ENCODE peak calls at places on chromosome 18, in ten cellular contexts. One of them, this sample, is unnamed.

GRCh38 chr18:3625717-3626091 is 175.7 kb downstream of the TGIF1 start:
- DNase-seq in upper lobe of left lung: no peak
- DNase-seq in adrenal gland: no peak
- DNase-seq in suprapubic skin: no peak
- DNase-seq in tibial nerve: no peak
- DNase-seq in HCT116: no peak
- DNase-seq in ovary: no peak
- DNase-seq in stomach: no peak
- DNase-seq in right lobe of liver: no peak
- DNase-seq in uterus: no peak
- DNase-seq in this sample: no peak

GRCh38 chr18:13217466-13217961 is 1.0 kb upstream of the LDLRAD4 start:
- DNase-seq in upper lobe of left lung: peak
- DNase-seq in adrenal gland: peak
- DNase-seq in suprapubic skin: peak
- DNase-seq in tibial nerve: no peak
- DNase-seq in HCT116: no peak
- DNase-seq in ovary: peak
- DNase-seq in stomach: peak
- DNase-seq in right lobe of liver: peak
- DNase-seq in uterus: peak
- DNase-seq in this sample: peak

GRCh38 chr18:8794133-8794986 is 89.0 kb downstream of the MTCL1 start:
- DNase-seq in upper lobe of left lung: no peak
- DNase-seq in adrenal gland: no peak
- DNase-seq in suprapubic skin: no peak
- DNase-seq in tibial nerve: no peak
- DNase-seq in HCT116: peak
- DNase-seq in ovary: no peak
- DNase-seq in stomach: no peak
- DNase-seq in right lobe of liver: no peak
- DNase-seq in uterus: no peak
- DNase-seq in this sample: no peak

GRCh38 chr18:47036298-47036874 is 965 bp upstream of the ELOA2 start:
- DNase-seq in upper lobe of left lung: no peak
- DNase-seq in adrenal gland: peak
- DNase-seq in suprapubic skin: no peak
- DNase-seq in tibial nerve: no peak
- DNase-seq in HCT116: peak
- DNase-seq in ovary: no peak
- DNase-seq in stomach: no peak
- DNase-seq in right lobe of liver: no peak
- DNase-seq in uterus: no peak
- DNase-seq in this sample: no peak

GRCh38 chr18:63785031-63785430 is 9.8 kb downstream of the SERPINB7 start:
- DNase-seq in upper lobe of left lung: no peak
- DNase-seq in adrenal gland: no peak
- DNase-seq in suprapubic skin: no peak
- DNase-seq in tibial nerve: no peak
- DNase-seq in HCT116: no peak
- DNase-seq in ovary: no peak
- DNase-seq in stomach: no peak
- DNase-seq in right lobe of liver: no peak
- DNase-seq in uterus: no peak
- DNase-seq in this sample: no peak

GRCh38 chr18:12604445-12605007 is 53.4 kb downstream of the SPIRE1 start:
- DNase-seq in upper lobe of left lung: no peak
- DNase-seq in adrenal gland: no peak
- DNase-seq in suprapubic skin: no peak
- DNase-seq in tibial nerve: no peak
- DNase-seq in HCT116: no peak
- DNase-seq in ovary: no peak
- DNase-seq in stomach: no peak
- DNase-seq in right lobe of liver: no peak
- DNase-seq in uterus: no peak
- DNase-seq in this sample: no peak

GRCh38 chr18:42030586-42031182 is 75.7 kb downstream of the PIK3C3 start:
- DNase-seq in upper lobe of left lung: no peak
- DNase-seq in adrenal gland: no peak
- DNase-seq in suprapubic skin: no peak
- DNase-seq in tibial nerve: no peak
- DNase-seq in HCT116: no peak
- DNase-seq in ovary: no peak
- DNase-seq in stomach: no peak
- DNase-seq in right lobe of liver: no peak
- DNase-seq in uterus: no peak
- DNase-seq in this sample: no peak

GRCh38 chr18:24561369-24561768 is 100.9 kb downstream of the HRH4 start:
- DNase-seq in upper lobe of left lung: no peak
- DNase-seq in adrenal gland: no peak
- DNase-seq in suprapubic skin: no peak
- DNase-seq in tibial nerve: no peak
- DNase-seq in HCT116: no peak
- DNase-seq in ovary: no peak
- DNase-seq in stomach: no peak
- DNase-seq in right lobe of liver: no peak
- DNase-seq in uterus: no peak
- DNase-seq in this sample: no peak

GRCh38 chr18:12462242-12462641 is 54.5 kb downstream of the PRELID3A start:
- DNase-seq in upper lobe of left lung: no peak
- DNase-seq in adrenal gland: no peak
- DNase-seq in suprapubic skin: no peak
- DNase-seq in tibial nerve: no peak
- DNase-seq in HCT116: no peak
- DNase-seq in ovary: no peak
- DNase-seq in stomach: no peak
- DNase-seq in right lobe of liver: no peak
- DNase-seq in uterus: no peak
- DNase-seq in this sample: no peak

GRCh38 chr18:56641714-56642331 is 3.4 kb upstream of the TXNL1 start:
- DNase-seq in upper lobe of left lung: no peak
- DNase-seq in adrenal gland: no peak
- DNase-seq in suprapubic skin: no peak
- DNase-seq in tibial nerve: no peak
- DNase-seq in HCT116: no peak
- DNase-seq in ovary: no peak
- DNase-seq in stomach: no peak
- DNase-seq in right lobe of liver: no peak
- DNase-seq in uterus: no peak
- DNase-seq in this sample: no peak

GRCh38 chr18:63969965-63970802 is at the start of gene SERPINB8:
- DNase-seq in upper lobe of left lung: peak
- DNase-seq in adrenal gland: peak
- DNase-seq in suprapubic skin: peak
- DNase-seq in tibial nerve: peak
- DNase-seq in HCT116: peak
- DNase-seq in ovary: peak
- DNase-seq in stomach: peak
- DNase-seq in right lobe of liver: peak
- DNase-seq in uterus: peak
- DNase-seq in this sample: peak

GRCh38 chr18:74511823-74512222 is 15.7 kb downstream of the CNDP2 start:
- DNase-seq in upper lobe of left lung: no peak
- DNase-seq in adrenal gland: no peak
- DNase-seq in suprapubic skin: peak
- DNase-seq in tibial nerve: no peak
- DNase-seq in HCT116: no peak
- DNase-seq in ovary: no peak
- DNase-seq in stomach: peak
- DNase-seq in right lobe of liver: no peak
- DNase-seq in uterus: no peak
- DNase-seq in this sample: no peak

GRCh38 chr18:27860011-27860410 is 316.9 kb downstream of the CDH2 start:
- DNase-seq in upper lobe of left lung: no peak
- DNase-seq in adrenal gland: no peak
- DNase-seq in suprapubic skin: no peak
- DNase-seq in tibial nerve: no peak
- DNase-seq in HCT116: no peak
- DNase-seq in ovary: no peak
- DNase-seq in stomach: no peak
- DNase-seq in right lobe of liver: no peak
- DNase-seq in uterus: no peak
- DNase-seq in this sample: no peak

GRCh38 chr18:30160124-30160523 is 882.4 kb downstream of the DSC3 start:
- DNase-seq in upper lobe of left lung: no peak
- DNase-seq in adrenal gland: no peak
- DNase-seq in suprapubic skin: no peak
- DNase-seq in tibial nerve: no peak
- DNase-seq in HCT116: no peak
- DNase-seq in ovary: no peak
- DNase-seq in stomach: no peak
- DNase-seq in right lobe of liver: no peak
- DNase-seq in uterus: no peak
- DNase-seq in this sample: no peak

GRCh38 chr18:51666717-51667320 is 469.3 kb upstream of the MEX3C start:
- DNase-seq in upper lobe of left lung: no peak
- DNase-seq in adrenal gland: peak
- DNase-seq in suprapubic skin: no peak
- DNase-seq in tibial nerve: no peak
- DNase-seq in HCT116: no peak
- DNase-seq in ovary: no peak
- DNase-seq in stomach: peak
- DNase-seq in right lobe of liver: peak
- DNase-seq in uterus: no peak
- DNase-seq in this sample: no peak

GRCh38 chr18:42513416-42513815 is 558.4 kb downstream of the PIK3C3 start:
- DNase-seq in upper lobe of left lung: no peak
- DNase-seq in adrenal gland: no peak
- DNase-seq in suprapubic skin: no peak
- DNase-seq in tibial nerve: no peak
- DNase-seq in HCT116: no peak
- DNase-seq in ovary: no peak
- DNase-seq in stomach: no peak
- DNase-seq in right lobe of liver: no peak
- DNase-seq in uterus: no peak
- DNase-seq in this sample: no peak

GRCh38 chr18:22363867-22364463 is 53.8 kb downstream of the CTAGE1 start:
- DNase-seq in upper lobe of left lung: no peak
- DNase-seq in adrenal gland: no peak
- DNase-seq in suprapubic skin: no peak
- DNase-seq in tibial nerve: no peak
- DNase-seq in HCT116: no peak
- DNase-seq in ovary: no peak
- DNase-seq in stomach: no peak
- DNase-seq in right lobe of liver: no peak
- DNase-seq in uterus: no peak
- DNase-seq in this sample: no peak

GRCh38 chr18:31099490-31100230 is 2.6 kb downstream of the DSC2 start:
- DNase-seq in upper lobe of left lung: no peak
- DNase-seq in adrenal gland: no peak
- DNase-seq in suprapubic skin: no peak
- DNase-seq in tibial nerve: no peak
- DNase-seq in HCT116: no peak
- DNase-seq in ovary: no peak
- DNase-seq in stomach: no peak
- DNase-seq in right lobe of liver: no peak
- DNase-seq in uterus: no peak
- DNase-seq in this sample: no peak

GRCh38 chr18:36412778-36413177 is 115.3 kb downstream of the FHOD3 start:
- DNase-seq in upper lobe of left lung: no peak
- DNase-seq in adrenal gland: no peak
- DNase-seq in suprapubic skin: no peak
- DNase-seq in tibial nerve: no peak
- DNase-seq in HCT116: no peak
- DNase-seq in ovary: no peak
- DNase-seq in stomach: no peak
- DNase-seq in right lobe of liver: no peak
- DNase-seq in uterus: no peak
- DNase-seq in this sample: no peak
- TF ChIP-seq CTCF in upper lobe of left lung: no peak
- TF ChIP-seq CTCF in adrenal gland: peak
- TF ChIP-seq CTCF in suprapubic skin: no peak
- TF ChIP-seq CTCF in tibial nerve: no peak
- TF ChIP-seq CTCF in HCT116: peak
- TF ChIP-seq CTCF in ovary: no peak
- TF ChIP-seq CTCF in stomach: no peak
- TF ChIP-seq CTCF in right lobe of liver: peak
- TF ChIP-seq CTCF in uterus: no peak
- TF ChIP-seq CTCF in this sample: no peak

GRCh38 chr18:79371536-79372210 is 24.1 kb upstream of the NFATC1 start:
- DNase-seq in upper lobe of left lung: no peak
- DNase-seq in adrenal gland: no peak
- DNase-seq in suprapubic skin: peak
- DNase-seq in tibial nerve: no peak
- DNase-seq in HCT116: no peak
- DNase-seq in ovary: no peak
- DNase-seq in stomach: no peak
- DNase-seq in right lobe of liver: no peak
- DNase-seq in uterus: no peak
- DNase-seq in this sample: no peak
- TF ChIP-seq POLR2A in upper lobe of left lung: no peak
- TF ChIP-seq POLR2A in adrenal gland: no peak
- TF ChIP-seq POLR2A in suprapubic skin: no peak
- TF ChIP-seq POLR2A in tibial nerve: no peak
- TF ChIP-seq POLR2A in HCT116: no peak
- TF ChIP-seq POLR2A in ovary: no peak
- TF ChIP-seq POLR2A in stomach: no peak
- TF ChIP-seq POLR2A in right lobe of liver: no peak
- TF ChIP-seq POLR2A in uterus: no peak
- TF ChIP-seq POLR2A in this sample: no peak

GRCh38 chr18:76139844-76140243 is 355.2 kb downstream of the ZNF516 start:
- DNase-seq in upper lobe of left lung: no peak
- DNase-seq in adrenal gland: no peak
- DNase-seq in suprapubic skin: no peak
- DNase-seq in tibial nerve: no peak
- DNase-seq in HCT116: no peak
- DNase-seq in ovary: no peak
- DNase-seq in stomach: no peak
- DNase-seq in right lobe of liver: no peak
- DNase-seq in uterus: no peak
- DNase-seq in this sample: no peak
- TF ChIP-seq CTCF in upper lobe of left lung: no peak
- TF ChIP-seq CTCF in adrenal gland: no peak
- TF ChIP-seq CTCF in suprapubic skin: no peak
- TF ChIP-seq CTCF in tibial nerve: no peak
- TF ChIP-seq CTCF in HCT116: no peak
- TF ChIP-seq CTCF in ovary: no peak
- TF ChIP-seq CTCF in stomach: no peak
- TF ChIP-seq CTCF in right lobe of liver: no peak
- TF ChIP-seq CTCF in uterus: no peak
- TF ChIP-seq CTCF in this sample: no peak

GRCh38 chr18:50266248-50266704 is at the start of gene CFAP53:
- DNase-seq in upper lobe of left lung: peak
- DNase-seq in adrenal gland: peak
- DNase-seq in suprapubic skin: peak
- DNase-seq in tibial nerve: peak
- DNase-seq in HCT116: no peak
- DNase-seq in ovary: peak
- DNase-seq in stomach: peak
- DNase-seq in right lobe of liver: peak
- DNase-seq in uterus: peak
- DNase-seq in this sample: peak
- TF ChIP-seq POLR2A in upper lobe of left lung: peak
- TF ChIP-seq POLR2A in adrenal gland: no peak
- TF ChIP-seq POLR2A in suprapubic skin: no peak
- TF ChIP-seq POLR2A in tibial nerve: no peak
- TF ChIP-seq POLR2A in HCT116: no peak
- TF ChIP-seq POLR2A in ovary: no peak
- TF ChIP-seq POLR2A in stomach: no peak
- TF ChIP-seq POLR2A in right lobe of liver: no peak
- TF ChIP-seq POLR2A in uterus: no peak
- TF ChIP-seq POLR2A in this sample: no peak

GRCh38 chr18:286515-287310 is 18.9 kb upstream of the THOC1 start:
- DNase-seq in upper lobe of left lung: no peak
- DNase-seq in adrenal gland: no peak
- DNase-seq in suprapubic skin: no peak
- DNase-seq in tibial nerve: no peak
- DNase-seq in HCT116: no peak
- DNase-seq in ovary: no peak
- DNase-seq in stomach: no peak
- DNase-seq in right lobe of liver: no peak
- DNase-seq in uterus: no peak
- DNase-seq in this sample: no peak
- TF ChIP-seq CTCF in upper lobe of left lung: no peak
- TF ChIP-seq CTCF in adrenal gland: peak
- TF ChIP-seq CTCF in suprapubic skin: peak
- TF ChIP-seq CTCF in tibial nerve: no peak
- TF ChIP-seq CTCF in HCT116: peak
- TF ChIP-seq CTCF in ovary: peak
- TF ChIP-seq CTCF in stomach: no peak
- TF ChIP-seq CTCF in right lobe of liver: peak
- TF ChIP-seq CTCF in uterus: peak
- TF ChIP-seq CTCF in this sample: no peak